ENCODE peak calls at places on chromosome 20, in four cellular contexts. T is astrocyte, U is mammary epithelial cell, X is HepG2. O is an unnamed sample.

GRCh38 chr20:19936801-19937583 is 80.2 kb upstream of the NAA20 start:
- DNase-seq in X (no peak), U (peak; percentile 20), T (no peak), O (no peak)

GRCh38 chr20:15333170-15333569 is 995.8 kb upstream of the FLRT3 start:
- DNase-seq in U (no peak), T (no peak), X (no peak), O (no peak)

GRCh38 chr20:19819149-19819548 is 61.1 kb downstream of the RIN2 start:
- DNase-seq in U (no peak), X (peak; percentile 32), T (no peak), O (no peak)

GRCh38 chr20:39195495-39196129 is 233.5 kb downstream of the DHX35 start:
- DNase-seq in X (no peak), T (no peak), U (no peak), O (no peak)

GRCh38 chr20:791056-791455 is 22.8 kb upstream of the SLC52A3 start:
- DNase-seq in T (no peak), X (no peak), U (no peak), O (no peak)

GRCh38 chr20:16575390-16576140 is 2.3 kb upstream of the KIF16B start:
- DNase-seq in T (no peak), U (no peak), X (no peak), O (no peak)

GRCh38 chr20:23159923-23160445 is 73.9 kb upstream of the CD93 start:
- DNase-seq in T (peak; percentile 36), U (no peak), X (no peak), O (peak; percentile 44)

GRCh38 chr20:2871111-2871465 is 2.2 kb upstream of the PTPRA start:
- DNase-seq in U (peak; percentile 40), X (no peak), T (no peak), O (peak; percentile 41)

GRCh38 chr20:20241966-20242365 is 125.9 kb upstream of the INSM1 start:
- DNase-seq in T (no peak), X (no peak), U (no peak), O (no peak)

GRCh38 chr20:59821201-59821600 is 112.2 kb downstream of the SYCP2 start:
- DNase-seq in T (no peak), X (no peak), U (no peak), O (no peak)

GRCh38 chr20:19794941-19795340 is 36.9 kb downstream of the RIN2 start:
- DNase-seq in X (no peak), U (no peak), T (no peak), O (peak; percentile 39)

GRCh38 chr20:36606171-36607116 is 865 bp downstream of the RAB5IF start:
- DNase-seq in X (peak; percentile 88), T (no peak), U (no peak), O (peak; percentile 39)

GRCh38 chr20:37670426-37670825 is 23.4 kb upstream of the CTNNBL1 start:
- DNase-seq in T (no peak), U (no peak), X (no peak), O (peak; percentile 3)

GRCh38 chr20:63702751-63703470 is 4.9 kb downstream of the ARFRP1 start:
- DNase-seq in X (no peak), U (no peak), T (no peak), O (no peak)

GRCh38 chr20:4811661-4812181 is 90.0 kb downstream of the PRND start:
- DNase-seq in T (no peak), U (no peak), X (no peak), O (no peak)

GRCh38 chr20:56003111-56003800 is 2.1 kb downstream of the CBLN4 start:
- DNase-seq in X (no peak), T (no peak), U (no peak), O (no peak)

GRCh38 chr20:20611165-20611564 is 101.3 kb downstream of the RALGAPA2 start:
- DNase-seq in T (no peak), U (no peak), X (peak; percentile 20), O (no peak)

GRCh38 chr20:46954490-46955038 is 59.9 kb downstream of the EYA2 start:
- DNase-seq in T (peak; percentile 99), X (no peak), U (peak; percentile 92), O (peak; percentile 94)

GRCh38 chr20:59948828-59949720 is 8.9 kb downstream of the FAM217B start:
- DNase-seq in U (peak; percentile 37), T (no peak), X (peak; percentile 63), O (peak; percentile 74)

GRCh38 chr20:63979549-63980316 is at the start of gene SAMD10:
- DNase-seq in U (no peak), X (peak; percentile 70), T (peak; percentile 25), O (peak; percentile 47)

GRCh38 chr20:63739129-63740069 is at the start of gene SLC2A4RG:
- DNase-seq in U (peak; percentile 63), X (peak; percentile 94), T (peak; percentile 34), O (peak; percentile 63)

GRCh38 chr20:53216856-53217576 is 244.9 kb downstream of the TSHZ2 start:
- DNase-seq in T (peak; percentile 45), X (peak; percentile 50), U (peak; percentile 37), O (peak; percentile 58)

GRCh38 chr20:6746901-6747609 is 20.4 kb upstream of the BMP2 start:
- DNase-seq in X (peak; percentile 25), U (peak; percentile 90), T (no peak), O (no peak)

GRCh38 chr20:59455392-59456341 is 148.7 kb upstream of the PHACTR3 start:
- DNase-seq in U (peak; percentile 5), X (no peak), T (no peak), O (no peak)

GRCh38 chr20:62571667-62572344 is 70.5 kb upstream of the SLCO4A1 start:
- DNase-seq in X (peak; percentile 41), T (no peak), U (no peak), O (no peak)

GRCh38 chr20:3846740-3847418 is at the start of gene MAVS:
- DNase-seq in X (peak; percentile 90), T (peak; percentile 60), U (peak; percentile 73), O (peak; percentile 75)

GRCh38 chr20:43516251-43516824 is 8.8 kb downstream of the L3MBTL1 start:
- DNase-seq in U (no peak), T (no peak), X (no peak), O (no peak)

GRCh38 chr20:2756056-2756611 is 44.3 kb downstream of the CPXM1 start:
- DNase-seq in U (no peak), X (peak; percentile 64), T (no peak), O (peak; percentile 53)

GRCh38 chr20:58702859-58703648 is 10.5 kb downstream of the NPEPL1 start:
- DNase-seq in U (no peak), X (no peak), T (no peak), O (no peak)

DNA sequence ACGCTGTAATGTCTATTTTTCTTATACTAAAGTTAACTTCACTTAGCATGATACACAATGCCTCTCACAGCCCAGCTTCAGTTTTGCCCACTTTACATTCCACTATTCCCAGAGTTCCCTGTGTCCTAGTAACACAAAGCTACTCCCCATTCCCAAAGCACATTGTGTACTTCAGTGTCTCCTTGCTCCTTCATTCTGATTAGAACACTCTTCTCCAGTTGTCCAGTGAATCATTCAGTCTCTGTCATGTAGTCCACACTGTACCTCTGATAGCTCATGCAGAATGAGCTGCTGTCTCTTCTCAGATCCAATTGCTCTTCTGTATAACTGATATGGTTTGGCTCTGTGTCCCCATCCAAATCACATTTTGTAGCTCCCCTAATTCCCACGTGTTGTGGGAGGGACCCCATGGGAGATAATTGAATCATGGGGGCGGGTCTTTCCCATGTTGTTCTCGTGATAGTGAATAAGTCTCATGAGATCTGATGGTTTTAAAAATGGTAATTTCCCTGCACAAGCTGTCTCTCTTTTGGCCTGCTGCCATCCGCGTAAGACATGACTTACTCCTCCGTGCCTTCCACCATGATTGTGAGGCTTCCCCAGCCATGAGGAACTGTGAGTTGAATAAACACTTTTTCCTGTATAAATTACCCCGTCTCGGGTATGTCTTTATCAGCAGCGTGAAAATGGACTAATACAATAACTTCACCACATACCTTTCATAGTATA is 2.1 kb upstream of the TMX4 start:
- DNase-seq in U (no peak), X (no peak), T (no peak), O (no peak)
- H3K4me2 ChIP-seq in U (no peak overlapping the region), X (no peak overlapping the region), T (no peak overlapping the region), O (no peak overlapping the region)

GRCh38 chr20:57397693-57398108 is 6.5 kb downstream of the RBM38 start:
- DNase-seq in T (no peak), U (no peak), X (no peak), O (no peak)

GRCh38 chr20:57396638-57397003 is 5.4 kb downstream of the RBM38 start:
- DNase-seq in T (no peak), U (no peak), X (no peak), O (no peak)

GRCh38 chr20:57398231-57398821 is 7.1 kb downstream of the RBM38 start:
- DNase-seq in T (no peak), U (no peak), X (no peak), O (no peak)

GRCh38 chr20:57396212-57396611 is 5.0 kb downstream of the RBM38 start:
- DNase-seq in X (no peak), U (no peak), T (no peak), O (no peak)

DNA sequence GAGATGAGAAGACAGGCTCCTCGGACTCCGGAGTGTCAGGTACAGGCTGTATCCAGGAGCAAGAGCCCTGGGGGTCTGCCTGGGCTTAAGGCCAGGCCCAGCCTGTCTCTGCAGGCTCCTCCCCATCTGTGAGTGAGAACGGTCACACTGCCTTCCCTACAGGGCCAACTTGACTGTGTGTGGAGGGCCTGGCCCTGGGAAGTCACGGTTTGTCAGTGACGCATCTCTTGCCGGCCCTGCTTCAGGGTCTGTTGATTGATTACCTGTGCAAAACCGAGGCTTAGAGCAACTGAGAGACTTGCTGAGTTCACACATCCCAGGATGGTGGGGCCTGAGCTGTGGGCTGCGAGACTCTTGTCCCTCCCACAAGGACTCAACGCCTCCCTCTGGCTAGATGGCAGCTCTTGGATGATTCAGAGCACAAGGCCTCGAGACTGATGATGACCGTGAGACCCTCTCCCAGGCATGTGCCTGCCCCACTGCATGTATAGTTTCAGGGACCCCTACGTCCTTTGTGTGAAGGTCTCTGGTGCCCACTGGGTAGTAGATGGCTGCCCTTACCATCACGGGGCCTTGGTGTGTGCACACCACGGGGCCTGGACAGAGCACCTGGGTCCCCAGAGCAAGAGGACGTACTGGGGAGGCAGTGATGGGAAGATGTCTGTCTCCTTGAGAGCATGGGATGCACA is 6.0 kb downstream of the RBM38 start:
- DNase-seq in U (no peak), T (peak; percentile 36), X (no peak), O (no peak)
- H3K4me3 ChIP-seq in U (no peak overlapping the region), T (no peak overlapping the region), X (no peak overlapping the region), O (no peak overlapping the region)

GRCh38 chr20:25226433-25227316 is 21.2 kb upstream of the PYGB start:
- DNase-seq in T (no peak), X (no peak), U (no peak), O (no peak)

GRCh38 chr20:25225642-25226432 is 22.0 kb upstream of the PYGB start:
- DNase-seq in X (no peak), T (no peak), U (no peak), O (no peak)

GRCh38 chr20:25223765-25224720 is 23.8 kb upstream of the PYGB start:
- DNase-seq in U (no peak), X (no peak), T (no peak), O (no peak)

GRCh38 chr20:25223179-25223661 is 24.7 kb upstream of the PYGB start:
- DNase-seq in X (peak; percentile 91), U (peak; percentile 99), T (peak; percentile 95), O (peak; percentile 88)

DNA sequence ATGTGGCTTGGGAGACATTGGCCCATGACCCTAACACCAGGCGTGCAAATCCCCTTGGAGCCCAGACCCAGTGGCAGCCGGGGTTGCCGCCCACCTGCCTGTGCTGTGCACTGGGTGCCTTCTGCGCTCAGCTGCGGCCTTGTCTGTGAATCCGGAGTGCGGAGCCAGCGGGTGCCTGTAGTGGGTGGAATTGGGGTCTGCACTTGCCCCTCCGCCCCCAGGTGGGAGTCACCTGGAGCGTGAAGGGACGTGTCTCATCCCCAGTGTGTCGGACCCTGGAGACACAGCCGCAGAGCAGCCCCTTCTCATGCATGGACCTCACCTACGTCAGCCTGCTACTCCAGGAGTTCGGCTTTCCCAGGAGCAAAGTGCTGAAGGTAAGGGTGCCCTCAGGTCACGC is 22.9 kb upstream of the PYGB start:
- DNase-seq in U (no peak), T (no peak), X (no peak), O (no peak)
- H3K27ac ChIP-seq in U (no peak overlapping the region), T (no peak overlapping the region), X (no peak overlapping the region), O (no peak overlapping the region)

GRCh38 chr20:33554914-33555420 is 65.1 kb downstream of the CBFA2T2 start:
- DNase-seq in T (peak; percentile 93), X (peak; percentile 98), U (peak; percentile 86), O (peak; percentile 94)
- H3K4me2 ChIP-seq in T (peak overlapping the region; percentile 52), X (peak overlapping the region; percentile 50), U (peak overlapping the region; percentile 65), O (peak overlapping the region; percentile 75)